ENCODE peak calls at places on chromosome 19, in eight cellular contexts. One of them, this sample, is unnamed.

GRCh38 chr19:55676384-55676783 is 1.4 kb downstream of the EPN1 start:
- DNase-seq in esophagus squamous epithelium: no peak
- DNase-seq in hepatocyte: no peak
- DNase-seq in foreskin fibroblast: peak
- DNase-seq in AG10803: peak
- DNase-seq in GM06990: no peak
- DNase-seq in progenitor cell of endocrine pancreas: no peak
- DNase-seq in heart left ventricle: no peak
- DNase-seq in this sample: no peak

GRCh38 chr19:13095934-13096890 is 6.4 kb downstream of the LYL1 start:
- DNase-seq in esophagus squamous epithelium: no peak
- DNase-seq in hepatocyte: peak
- DNase-seq in foreskin fibroblast: no peak
- DNase-seq in AG10803: no peak
- DNase-seq in GM06990: no peak
- DNase-seq in progenitor cell of endocrine pancreas: peak
- DNase-seq in heart left ventricle: no peak
- DNase-seq in this sample: no peak

GRCh38 chr19:43872547-43873336 is 45.6 kb downstream of the ZNF283 start:
- DNase-seq in esophagus squamous epithelium: no peak
- DNase-seq in hepatocyte: no peak
- DNase-seq in foreskin fibroblast: no peak
- DNase-seq in AG10803: peak
- DNase-seq in GM06990: no peak
- DNase-seq in progenitor cell of endocrine pancreas: no peak
- DNase-seq in heart left ventricle: no peak
- DNase-seq in this sample: no peak

GRCh38 chr19:9819590-9819898 is 665 bp upstream of the FBXL12 start:
- DNase-seq in esophagus squamous epithelium: no peak
- DNase-seq in hepatocyte: no peak
- DNase-seq in foreskin fibroblast: no peak
- DNase-seq in AG10803: no peak
- DNase-seq in GM06990: no peak
- DNase-seq in progenitor cell of endocrine pancreas: no peak
- DNase-seq in heart left ventricle: no peak
- DNase-seq in this sample: no peak

GRCh38 chr19:10855879-10856522 is 7.8 kb downstream of the C19orf38 start:
- DNase-seq in esophagus squamous epithelium: no peak
- DNase-seq in hepatocyte: no peak
- DNase-seq in foreskin fibroblast: no peak
- DNase-seq in AG10803: no peak
- DNase-seq in GM06990: no peak
- DNase-seq in progenitor cell of endocrine pancreas: no peak
- DNase-seq in heart left ventricle: no peak
- DNase-seq in this sample: no peak

GRCh38 chr19:55423225-55423967 is 15.8 kb upstream of the UBE2S start:
- DNase-seq in esophagus squamous epithelium: no peak
- DNase-seq in hepatocyte: no peak
- DNase-seq in foreskin fibroblast: no peak
- DNase-seq in AG10803: no peak
- DNase-seq in GM06990: no peak
- DNase-seq in progenitor cell of endocrine pancreas: no peak
- DNase-seq in heart left ventricle: no peak
- DNase-seq in this sample: no peak

GRCh38 chr19:55066107-55066709 is 3.3 kb upstream of the RDH13 start:
- DNase-seq in esophagus squamous epithelium: no peak
- DNase-seq in hepatocyte: no peak
- DNase-seq in foreskin fibroblast: peak
- DNase-seq in AG10803: no peak
- DNase-seq in GM06990: no peak
- DNase-seq in progenitor cell of endocrine pancreas: no peak
- DNase-seq in heart left ventricle: no peak
- DNase-seq in this sample: no peak

GRCh38 chr19:45451850-45452387 is 15.9 kb upstream of the FOSB start:
- DNase-seq in esophagus squamous epithelium: no peak
- DNase-seq in hepatocyte: no peak
- DNase-seq in foreskin fibroblast: no peak
- DNase-seq in AG10803: no peak
- DNase-seq in GM06990: no peak
- DNase-seq in progenitor cell of endocrine pancreas: no peak
- DNase-seq in heart left ventricle: no peak
- DNase-seq in this sample: no peak

GRCh38 chr19:8449830-8450229 is 5.1 kb downstream of the HNRNPM start:
- DNase-seq in esophagus squamous epithelium: no peak
- DNase-seq in hepatocyte: no peak
- DNase-seq in foreskin fibroblast: no peak
- DNase-seq in AG10803: no peak
- DNase-seq in GM06990: no peak
- DNase-seq in progenitor cell of endocrine pancreas: no peak
- DNase-seq in heart left ventricle: no peak
- DNase-seq in this sample: no peak

GRCh38 chr19:40217027-40217810 is 965 bp downstream of the TTC9B start:
- DNase-seq in esophagus squamous epithelium: no peak
- DNase-seq in hepatocyte: peak
- DNase-seq in foreskin fibroblast: no peak
- DNase-seq in AG10803: no peak
- DNase-seq in GM06990: no peak
- DNase-seq in progenitor cell of endocrine pancreas: peak
- DNase-seq in heart left ventricle: no peak
- DNase-seq in this sample: no peak

GRCh38 chr19:16659832-16660708 is at the start of gene SMIM7:
- DNase-seq in esophagus squamous epithelium: peak
- DNase-seq in hepatocyte: peak
- DNase-seq in foreskin fibroblast: peak
- DNase-seq in AG10803: peak
- DNase-seq in GM06990: peak
- DNase-seq in progenitor cell of endocrine pancreas: peak
- DNase-seq in heart left ventricle: peak
- DNase-seq in this sample: peak
- TF ChIP-seq CTCF in esophagus squamous epithelium: no peak
- TF ChIP-seq CTCF in hepatocyte: peak
- TF ChIP-seq CTCF in foreskin fibroblast: no peak
- TF ChIP-seq CTCF in AG10803: no peak
- TF ChIP-seq CTCF in GM06990: peak
- TF ChIP-seq CTCF in progenitor cell of endocrine pancreas: no peak
- TF ChIP-seq CTCF in heart left ventricle: peak
- TF ChIP-seq CTCF in this sample: peak

GRCh38 chr19:14237011-14237941 is 31.3 kb upstream of the ADGRL1 start:
- DNase-seq in esophagus squamous epithelium: no peak
- DNase-seq in hepatocyte: no peak
- DNase-seq in foreskin fibroblast: no peak
- DNase-seq in AG10803: no peak
- DNase-seq in GM06990: no peak
- DNase-seq in progenitor cell of endocrine pancreas: no peak
- DNase-seq in heart left ventricle: no peak
- DNase-seq in this sample: no peak
- TF ChIP-seq CTCF in esophagus squamous epithelium: no peak
- TF ChIP-seq CTCF in hepatocyte: no peak
- TF ChIP-seq CTCF in foreskin fibroblast: no peak
- TF ChIP-seq CTCF in AG10803: no peak
- TF ChIP-seq CTCF in GM06990: no peak
- TF ChIP-seq CTCF in progenitor cell of endocrine pancreas: no peak
- TF ChIP-seq CTCF in heart left ventricle: no peak
- TF ChIP-seq CTCF in this sample: no peak

GRCh38 chr19:42282810-42283247 is 13.8 kb downstream of the CIC start:
- DNase-seq in esophagus squamous epithelium: no peak
- DNase-seq in hepatocyte: no peak
- DNase-seq in foreskin fibroblast: no peak
- DNase-seq in AG10803: no peak
- DNase-seq in GM06990: no peak
- DNase-seq in progenitor cell of endocrine pancreas: no peak
- DNase-seq in heart left ventricle: no peak
- DNase-seq in this sample: no peak

GRCh38 chr19:42279902-42280760 is 11.1 kb downstream of the CIC start:
- DNase-seq in esophagus squamous epithelium: no peak
- DNase-seq in hepatocyte: peak
- DNase-seq in foreskin fibroblast: peak
- DNase-seq in AG10803: peak
- DNase-seq in GM06990: peak
- DNase-seq in progenitor cell of endocrine pancreas: peak
- DNase-seq in heart left ventricle: peak
- DNase-seq in this sample: peak

GRCh38 chr19:42282036-42282762 is 13.1 kb downstream of the CIC start:
- DNase-seq in esophagus squamous epithelium: no peak
- DNase-seq in hepatocyte: peak
- DNase-seq in foreskin fibroblast: peak
- DNase-seq in AG10803: no peak
- DNase-seq in GM06990: peak
- DNase-seq in progenitor cell of endocrine pancreas: no peak
- DNase-seq in heart left ventricle: no peak
- DNase-seq in this sample: no peak

GRCh38 chr19:42280761-42281174 is 11.7 kb downstream of the CIC start:
- DNase-seq in esophagus squamous epithelium: no peak
- DNase-seq in hepatocyte: no peak
- DNase-seq in foreskin fibroblast: peak
- DNase-seq in AG10803: peak
- DNase-seq in GM06990: no peak
- DNase-seq in progenitor cell of endocrine pancreas: no peak
- DNase-seq in heart left ventricle: no peak
- DNase-seq in this sample: peak

GRCh38 chr19:42281175-42282035 is 12.4 kb downstream of the CIC start:
- DNase-seq in esophagus squamous epithelium: no peak
- DNase-seq in hepatocyte: peak
- DNase-seq in foreskin fibroblast: peak
- DNase-seq in AG10803: peak
- DNase-seq in GM06990: peak
- DNase-seq in progenitor cell of endocrine pancreas: no peak
- DNase-seq in heart left ventricle: peak
- DNase-seq in this sample: no peak
- TF ChIP-seq CTCF in esophagus squamous epithelium: no peak
- TF ChIP-seq CTCF in hepatocyte: no peak
- TF ChIP-seq CTCF in foreskin fibroblast: no peak
- TF ChIP-seq CTCF in AG10803: peak
- TF ChIP-seq CTCF in GM06990: peak
- TF ChIP-seq CTCF in progenitor cell of endocrine pancreas: peak
- TF ChIP-seq CTCF in heart left ventricle: no peak
- TF ChIP-seq CTCF in this sample: no peak

DNA sequence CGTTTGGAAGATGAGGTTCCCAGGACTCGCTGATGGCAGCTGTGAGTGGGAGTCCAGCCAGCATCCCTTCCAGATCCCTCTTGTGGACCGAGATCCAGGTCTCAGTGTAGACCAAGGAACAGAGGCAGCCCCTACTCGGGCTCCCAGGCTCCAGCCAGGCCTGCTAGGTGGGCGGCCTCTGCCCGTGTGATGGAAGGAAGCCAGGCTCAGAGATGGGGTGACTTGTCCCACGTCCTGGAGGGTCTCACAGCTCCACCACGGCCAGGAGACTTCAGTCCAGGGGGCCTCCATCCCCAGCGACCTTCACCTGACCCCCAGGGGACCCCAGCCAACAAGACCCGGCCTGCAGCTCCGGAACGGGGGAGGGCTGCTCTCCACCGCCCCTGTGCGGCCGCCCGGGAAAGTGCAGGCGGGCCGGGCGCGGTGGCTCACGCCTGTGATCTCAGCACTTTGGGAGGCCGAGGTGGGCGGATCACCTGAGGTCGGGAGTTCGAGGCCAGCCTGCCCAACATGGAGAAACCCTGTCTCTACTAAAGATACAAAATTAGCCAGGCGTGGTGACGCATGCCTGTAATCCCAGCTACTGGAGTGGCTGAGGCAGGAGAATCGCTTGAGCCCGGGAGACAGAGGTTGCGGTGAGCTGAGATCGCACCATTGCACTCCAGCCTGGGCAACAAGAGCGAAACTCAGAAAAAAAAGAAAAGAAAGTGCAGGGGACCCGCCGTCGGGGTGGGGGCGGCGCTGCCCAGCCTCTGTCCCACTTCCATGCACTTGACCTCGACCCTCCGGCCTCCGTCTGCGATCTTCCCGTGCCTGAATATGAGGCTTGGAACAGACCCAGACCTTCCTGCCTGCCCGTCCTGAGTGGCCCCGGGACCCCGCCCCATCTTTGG is 600 bp upstream of the MADCAM1 start:
- DNase-seq in esophagus squamous epithelium: no peak
- DNase-seq in hepatocyte: peak
- DNase-seq in foreskin fibroblast: peak
- DNase-seq in AG10803: peak
- DNase-seq in GM06990: peak
- DNase-seq in progenitor cell of endocrine pancreas: peak
- DNase-seq in heart left ventricle: peak
- DNase-seq in this sample: peak
- TF ChIP-seq CTCF in esophagus squamous epithelium: peak
- TF ChIP-seq CTCF in hepatocyte: peak
- TF ChIP-seq CTCF in foreskin fibroblast: peak
- TF ChIP-seq CTCF in AG10803: peak
- TF ChIP-seq CTCF in GM06990: peak
- TF ChIP-seq CTCF in progenitor cell of endocrine pancreas: peak
- TF ChIP-seq CTCF in heart left ventricle: peak
- TF ChIP-seq CTCF in this sample: peak

GRCh38 chr19:53877361-53877766 is 4.6 kb upstream of the PRKCG start:
- DNase-seq in esophagus squamous epithelium: no peak
- DNase-seq in hepatocyte: no peak
- DNase-seq in foreskin fibroblast: peak
- DNase-seq in AG10803: peak
- DNase-seq in GM06990: no peak
- DNase-seq in progenitor cell of endocrine pancreas: no peak
- DNase-seq in heart left ventricle: no peak
- DNase-seq in this sample: no peak

GRCh38 chr19:53876651-53877224 is 5.3 kb upstream of the PRKCG start:
- DNase-seq in esophagus squamous epithelium: no peak
- DNase-seq in hepatocyte: no peak
- DNase-seq in foreskin fibroblast: peak
- DNase-seq in AG10803: no peak
- DNase-seq in GM06990: no peak
- DNase-seq in progenitor cell of endocrine pancreas: no peak
- DNase-seq in heart left ventricle: no peak
- DNase-seq in this sample: no peak

GRCh38 chr19:53874384-53874995 is 6.8 kb downstream of the MYADM start:
- DNase-seq in esophagus squamous epithelium: no peak
- DNase-seq in hepatocyte: no peak
- DNase-seq in foreskin fibroblast: no peak
- DNase-seq in AG10803: no peak
- DNase-seq in GM06990: no peak
- DNase-seq in progenitor cell of endocrine pancreas: no peak
- DNase-seq in heart left ventricle: no peak
- DNase-seq in this sample: no peak

GRCh38 chr19:53873451-53874383 is 6.0 kb downstream of the MYADM start:
- DNase-seq in esophagus squamous epithelium: no peak
- DNase-seq in hepatocyte: no peak
- DNase-seq in foreskin fibroblast: no peak
- DNase-seq in AG10803: no peak
- DNase-seq in GM06990: no peak
- DNase-seq in progenitor cell of endocrine pancreas: no peak
- DNase-seq in heart left ventricle: no peak
- DNase-seq in this sample: no peak

GRCh38 chr19:53875602-53876340 is 6.2 kb upstream of the PRKCG start:
- DNase-seq in esophagus squamous epithelium: no peak
- DNase-seq in hepatocyte: no peak
- DNase-seq in foreskin fibroblast: no peak
- DNase-seq in AG10803: no peak
- DNase-seq in GM06990: no peak
- DNase-seq in progenitor cell of endocrine pancreas: no peak
- DNase-seq in heart left ventricle: no peak
- DNase-seq in this sample: no peak
- TF ChIP-seq CTCF in esophagus squamous epithelium: no peak
- TF ChIP-seq CTCF in hepatocyte: no peak
- TF ChIP-seq CTCF in foreskin fibroblast: no peak
- TF ChIP-seq CTCF in AG10803: no peak
- TF ChIP-seq CTCF in GM06990: no peak
- TF ChIP-seq CTCF in progenitor cell of endocrine pancreas: no peak
- TF ChIP-seq CTCF in heart left ventricle: no peak
- TF ChIP-seq CTCF in this sample: no peak